ENCODE peak calls at places on chromosomes 11 and 22, in nine cellular contexts. N is astrocyte of the spinal cord; F is stomach; P is kidney epithelial cell; C is lower leg skin; H is tibial nerve; W is activated CD8-positive, alpha-beta T cell treated with anti-CD3 and anti-CD28 coated beads for 36 hours; Y is IMR-90; R is CD14-positive monocyte. K is an unnamed sample.

GRCh38 chr22:20141186-20142077 is 9.4 kb downstream of the CCDC188 start:
- DNase-seq in R (no peak), W (no peak), H (no peak), P (peak), N (peak), C (no peak), F (no peak), Y (peak), K (no peak)

GRCh38 chr22:45885171-45885840 is 91.7 kb downstream of the WNT7B start:
- DNase-seq in C (no peak), W (no peak), R (no peak), P (no peak), F (no peak), N (no peak), Y (no peak), H (no peak), K (no peak)

GRCh38 chr11:1830500-1831223 is 4.1 kb upstream of the SYT8 start:
- DNase-seq in N (no peak), W (no peak), F (peak), P (no peak), R (peak), Y (no peak), H (no peak), C (peak), K (no peak)

GRCh38 chr11:22626573-22627239 is 1.1 kb upstream of the FANCF start:
- DNase-seq in Y (no peak), R (no peak), P (no peak), H (no peak), W (no peak), F (no peak), N (no peak), C (no peak), K (no peak)

GRCh38 chr11:67663515-67664212 is 10.8 kb downstream of the ALDH3B2 start:
- DNase-seq in C (no peak), Y (no peak), F (no peak), R (no peak), N (no peak), P (no peak), W (no peak), H (no peak), K (no peak)

GRCh38 chr11:31711137-31711536 is 100.0 kb downstream of the PAX6 start:
- DNase-seq in C (no peak), N (no peak), R (no peak), H (no peak), F (no peak), W (no peak), Y (no peak), P (no peak), K (no peak)

GRCh38 chr11:60396790-60397189 is 531 bp downstream of the MS4A14 start:
- DNase-seq in R (peak), N (no peak), P (no peak), H (no peak), Y (no peak), W (no peak), F (no peak), C (no peak), K (no peak)

GRCh38 chr22:41074941-41075710 is 17.3 kb upstream of the EP300 start:
- DNase-seq in C (no peak), R (no peak), F (no peak), N (no peak), H (no peak), W (no peak), P (no peak), Y (no peak), K (no peak)

GRCh38 chr11:8682219-8683114 is at the start of the genes RPL27A and TRIM66:
- DNase-seq in H (peak), P (peak), Y (peak), W (peak), N (peak), R (peak), F (peak), C (peak), K (peak)
- TF ChIP-seq CTCF in H (peak), P (no peak), Y (peak), W (no peak), N (no peak), R (no peak), F (no peak), C (no peak), K (no peak)

GRCh38 chr22:38923463-38924196 is 33.8 kb upstream of the APOBEC3A start:
- DNase-seq in N (peak), W (no peak), C (peak), Y (peak), F (peak), H (peak), R (no peak), P (peak), K (no peak)
- TF ChIP-seq CTCF in N (peak), W (no peak), C (no peak), Y (peak), F (no peak), H (peak), R (no peak), P (peak), K (no peak)

GRCh38 chr11:75072582-75072981 is 24.1 kb downstream of the OR2AT4 start:
- DNase-seq in Y (no peak), H (no peak), F (no peak), R (no peak), C (no peak), P (no peak), W (no peak), N (no peak), K (no peak)

GRCh38 chr11:75077316-75077715 is 19.4 kb downstream of the OR2AT4 start:
- DNase-seq in R (no peak), N (peak), W (no peak), F (no peak), C (no peak), H (no peak), P (no peak), Y (peak), K (no peak)

GRCh38 chr11:75069473-75069872 is 27.2 kb downstream of the OR2AT4 start:
- DNase-seq in W (no peak), R (no peak), F (no peak), P (no peak), Y (no peak), H (no peak), C (no peak), N (no peak), K (no peak)

GRCh38 chr11:75078233-75078632 is 18.4 kb downstream of the OR2AT4 start:
- DNase-seq in C (no peak), W (no peak), F (no peak), P (no peak), H (no peak), N (peak), Y (peak), R (no peak), K (no peak)

GRCh38 chr11:75073459-75074190 is 23.1 kb downstream of the OR2AT4 start:
- DNase-seq in F (no peak), N (no peak), C (no peak), R (no peak), H (no peak), Y (no peak), W (no peak), P (no peak), K (no peak)
- TF ChIP-seq CTCF in F (no peak), N (peak), C (no peak), R (no peak), H (no peak), Y (no peak), W (no peak), P (peak), K (no peak)

GRCh38 chr22:18110194-18110943 is at the start of gene TUBA8:
- DNase-seq in C (peak), Y (peak), R (no peak), F (peak), P (no peak), N (peak), W (peak), H (no peak), K (no peak)
- TF ChIP-seq CTCF in C (no peak), Y (no peak), R (no peak), F (no peak), P (no peak), N (no peak), W (no peak), H (no peak), K (no peak)

DNA sequence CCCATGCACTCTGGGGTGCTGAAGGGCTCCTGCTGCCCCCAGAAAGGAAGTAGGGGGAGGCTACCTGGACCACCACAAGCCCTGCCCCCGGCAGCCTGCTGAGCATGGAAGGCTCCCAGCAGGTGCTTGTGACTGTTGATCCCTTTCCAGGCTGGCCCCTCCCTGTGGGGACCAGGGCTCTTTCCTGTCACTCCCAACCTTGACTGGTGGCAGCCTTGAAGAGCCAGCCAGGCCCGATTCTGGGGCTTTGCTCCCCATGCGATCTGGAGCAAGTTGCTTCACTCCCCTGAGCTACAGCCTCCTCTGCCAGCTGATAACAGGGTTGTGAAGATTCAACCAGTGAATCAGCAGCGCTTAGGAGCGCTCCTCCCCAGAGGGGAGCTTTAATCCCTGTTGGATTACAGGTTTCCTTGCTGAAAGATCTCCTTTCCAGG is 4.6 kb upstream of the CST6 start:
- DNase-seq in N (no peak), P (no peak), R (no peak), H (no peak), F (no peak), C (no peak), Y (no peak), W (no peak), K (no peak)
- TF ChIP-seq CTCF in N (no peak), P (no peak), R (no peak), H (no peak), F (no peak), C (no peak), Y (no peak), W (no peak), K (no peak)

GRCh38 chr11:73004088-73004487 is 138.0 kb downstream of the FCHSD2 start:
- DNase-seq in F (no peak), N (no peak), R (no peak), H (no peak), W (no peak), P (no peak), Y (no peak), C (no peak), K (no peak)

GRCh38 chr11:72996959-72997358 is 145.2 kb downstream of the FCHSD2 start:
- DNase-seq in R (no peak), C (no peak), H (no peak), P (no peak), W (no peak), Y (no peak), N (no peak), F (no peak), K (no peak)

GRCh38 chr11:73003083-73003482 is 139.0 kb downstream of the FCHSD2 start:
- DNase-seq in Y (no peak), H (no peak), R (no peak), C (no peak), W (no peak), N (no peak), F (no peak), P (no peak), K (no peak)

GRCh38 chr11:73001615-73002014 is 140.5 kb downstream of the FCHSD2 start:
- DNase-seq in C (no peak), F (no peak), P (no peak), R (no peak), H (no peak), N (no peak), W (no peak), Y (no peak), K (no peak)
- TF ChIP-seq CTCF in C (no peak), F (no peak), P (no peak), R (no peak), H (no peak), N (no peak), W (no peak), Y (no peak), K (no peak)

GRCh38 chr11:77470504-77470903 is 3.4 kb downstream of the PAK1 start:
- DNase-seq in Y (no peak), C (no peak), F (no peak), P (no peak), H (no peak), W (no peak), R (no peak), N (no peak), K (no peak)

GRCh38 chr11:77470971-77471370 is 2.9 kb downstream of the PAK1 start:
- DNase-seq in Y (no peak), R (no peak), H (no peak), C (no peak), N (no peak), F (no peak), W (no peak), P (no peak), K (no peak)

GRCh38 chr11:77473001-77473800 is 693 bp downstream of the PAK1 start:
- DNase-seq in Y (no peak), P (no peak), R (peak), N (peak), F (peak), H (no peak), C (peak), W (peak), K (peak)

GRCh38 chr11:77473801-77474508 is at the start of gene PAK1:
- DNase-seq in F (peak), N (peak), P (peak), W (peak), H (peak), Y (peak), C (peak), R (peak), K (peak)

DNA sequence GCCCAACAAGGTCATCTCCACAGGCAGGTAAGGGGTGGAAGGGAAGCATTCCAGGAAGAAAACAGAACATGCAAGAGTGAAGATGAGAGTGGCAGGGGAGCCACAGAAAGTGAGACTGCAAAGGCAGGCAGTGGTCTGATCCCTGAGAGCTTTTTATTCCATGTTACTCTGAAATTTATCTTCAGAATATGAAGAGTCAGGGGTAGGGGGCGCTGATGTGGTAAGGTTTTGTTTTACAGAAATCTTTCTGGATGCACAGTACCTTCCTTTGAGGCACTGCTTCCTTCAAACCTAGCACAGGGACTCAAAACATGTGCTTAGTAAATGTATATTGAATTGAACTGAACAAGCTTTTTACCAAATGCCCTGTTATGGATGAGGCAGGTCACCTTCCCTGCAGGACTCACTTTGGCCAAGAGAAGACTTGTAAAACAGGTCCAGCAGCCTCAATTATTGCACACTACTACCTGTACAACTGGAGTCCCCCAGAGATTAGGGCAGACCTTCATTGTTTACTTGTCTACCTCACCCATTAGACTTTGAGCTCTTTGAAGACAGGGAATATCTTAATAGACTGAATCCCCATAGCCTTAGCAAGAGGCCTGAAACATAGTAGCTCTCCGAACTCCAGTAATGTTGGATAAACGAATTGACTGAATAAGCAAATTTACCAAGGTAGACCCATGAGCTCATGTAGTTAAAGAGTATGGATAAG is 2.2 kb downstream of the PAK1 start:
- DNase-seq in N (no peak), W (peak), C (no peak), R (no peak), P (no peak), F (peak), H (no peak), Y (no peak), K (no peak)
- TF ChIP-seq CTCF in N (peak), W (no peak), C (no peak), R (peak), P (peak), F (no peak), H (no peak), Y (peak), K (no peak)

GRCh38 chr11:134452026-134452848 is 40.2 kb upstream of the B3GAT1 start:
- DNase-seq in N (no peak), C (no peak), F (no peak), W (no peak), Y (no peak), H (no peak), P (no peak), R (no peak), K (no peak)

GRCh38 chr11:134447696-134448095 is 35.7 kb upstream of the B3GAT1 start:
- DNase-seq in R (no peak), C (no peak), H (no peak), N (no peak), P (no peak), W (no peak), Y (no peak), F (no peak), K (no peak)

GRCh38 chr11:134450186-134450585 is 38.1 kb upstream of the B3GAT1 start:
- DNase-seq in W (no peak), N (no peak), F (no peak), C (no peak), R (no peak), P (no peak), Y (no peak), H (no peak), K (no peak)

GRCh38 chr11:134452849-134453177 is 40.8 kb upstream of the B3GAT1 start:
- DNase-seq in P (no peak), C (no peak), R (no peak), Y (no peak), F (no peak), H (no peak), N (no peak), W (no peak), K (no peak)

DNA sequence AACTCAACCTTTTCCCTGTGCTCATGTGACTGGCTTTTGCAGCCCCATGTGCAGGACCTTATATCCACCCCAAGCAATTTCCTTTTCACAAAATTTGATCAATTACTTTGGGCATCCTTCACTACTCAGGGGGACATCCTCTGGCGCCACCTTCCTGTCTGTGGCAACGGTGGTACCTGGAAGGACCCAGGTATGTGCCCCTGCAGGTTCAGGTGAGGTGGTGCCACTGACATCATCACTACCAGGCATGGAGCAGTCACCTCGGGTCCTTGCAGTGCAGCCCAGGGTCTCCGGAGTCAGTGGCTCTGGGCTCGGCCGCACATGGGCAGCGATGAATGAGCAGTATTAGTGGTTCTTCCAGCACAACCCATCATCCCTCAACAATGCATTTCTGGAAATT is 37.7 kb upstream of the B3GAT1 start:
- DNase-seq in F (no peak), N (no peak), Y (no peak), C (no peak), R (no peak), W (peak), H (no peak), P (no peak), K (no peak)
- TF ChIP-seq CTCF in F (no peak), N (no peak), Y (no peak), C (no peak), R (no peak), W (no peak), H (no peak), P (no peak), K (no peak)